ENCODE peak calls at places on chromosomes 11 and 22, in nine cellular contexts. L is CD4-positive, alpha-beta T cell; R is GM23338; J is AG04450; F is mesenchymal stem cell; Y is ovary; G is neural progenitor cell; Z is esophagus muscularis mucosa; P is keratinocyte. X is an unnamed sample. For H3K27me3, the result is how much of the 10 kb centered on the place peaks cover.

GRCh38 chr11:17275376-17276235 is 933 bp upstream of the NUCB2 start:
- DNase-seq in L (no peak), R (no peak), J (no peak), F (no peak), Y (no peak), G (no peak), Z (no peak), P (no peak), X (no peak)

GRCh38 chr22:42682113-42682851 is 33.1 kb upstream of the CYB5R3 start:
- DNase-seq in L (no peak), R (no peak), J (no peak), F (no peak), Y (no peak), G (no peak), Z (no peak), P (no peak), X (no peak)

GRCh38 chr11:130165601-130166456 is 6.2 kb downstream of the ST14 start:
- DNase-seq in L (no peak), R (no peak), J (no peak), F (no peak), Y (no peak), G (no peak), Z (no peak), P (no peak), X (no peak)

GRCh38 chr22:47282851-47283250 is 520.4 kb downstream of the TBC1D22A start:
- DNase-seq in L (no peak), R (no peak), J (no peak), F (no peak), Y (no peak), G (no peak), Z (no peak), P (no peak), X (no peak)

GRCh38 chr22:50508897-50509296 is 873 bp downstream of the NCAPH2 start:
- DNase-seq in L (no peak), R (no peak), J (no peak), F (no peak), Y (no peak), G (no peak), Z (no peak), P (no peak), X (no peak)

GRCh38 chr11:48111941-48112340 is 104.7 kb upstream of the OR4B1 start:
- DNase-seq in L (no peak), R (no peak), J (no peak), F (peak), Y (no peak), G (no peak), Z (peak), P (no peak), X (no peak)

GRCh38 chr11:774873-775592 is 2.3 kb downstream of the GATD1 start:
- DNase-seq in L (no peak), R (no peak), J (no peak), F (peak), Y (no peak), G (peak), Z (no peak), P (no peak), X (peak)

GRCh38 chr11:64413417-64413816 is 54.5 kb downstream of the RPS6KA4 start:
- DNase-seq in L (no peak), R (no peak), J (no peak), F (no peak), Y (no peak), G (no peak), Z (no peak), P (no peak), X (no peak)

GRCh38 chr11:113253406-113253805 is 61.0 kb upstream of the TTC12 start:
- DNase-seq in L (no peak), R (no peak), J (no peak), F (no peak), Y (no peak), G (no peak), Z (no peak), P (no peak), X (no peak)

GRCh38 chr11:66081505-66081904 is 11.4 kb downstream of the PACS1 start:
- DNase-seq in L (peak), R (no peak), J (no peak), F (peak), Y (no peak), G (no peak), Z (no peak), P (no peak), X (peak)

GRCh38 chr11:33706546-33706945 is 5.9 kb upstream of the C11orf91 start:
- DNase-seq in L (no peak), R (no peak), J (no peak), F (no peak), Y (no peak), G (no peak), Z (no peak), P (no peak), X (no peak)

GRCh38 chr22:50612715-50613221 is 12.2 kb downstream of the MAPK8IP2 start:
- DNase-seq in L (no peak), R (peak), J (no peak), F (no peak), Y (no peak), G (peak), Z (no peak), P (no peak), X (no peak)

GRCh38 chr11:80163011-80163410 is 722.2 kb upstream of the TENM4 start:
- DNase-seq in L (no peak), R (no peak), J (no peak), F (peak), Y (no peak), G (no peak), Z (no peak), P (no peak), X (no peak)

GRCh38 chr11:2525166-2525861 is 80.5 kb downstream of the KCNQ1 start:
- DNase-seq in L (no peak), R (no peak), J (no peak), F (no peak), Y (peak), G (no peak), Z (no peak), P (no peak), X (peak)
- H3K27me3 ChIP-seq in L (under half), R (under half), J (under half), F (half or more), Y (under half), G (half or more), Z (under half), P (under half), X (under half)

GRCh38 chr11:71301858-71302533 is 49.6 kb upstream of the SHANK2 start:
- DNase-seq in L (no peak), R (no peak), J (no peak), F (no peak), Y (no peak), G (no peak), Z (peak), P (no peak), X (no peak)

GRCh38 chr11:71298016-71298550 is 45.7 kb upstream of the SHANK2 start:
- DNase-seq in L (no peak), R (no peak), J (no peak), F (no peak), Y (no peak), G (no peak), Z (peak), P (no peak), X (no peak)

GRCh38 chr11:71298761-71299181 is 46.4 kb upstream of the SHANK2 start:
- DNase-seq in L (no peak), R (no peak), J (no peak), F (no peak), Y (no peak), G (no peak), Z (peak), P (no peak), X (no peak)

GRCh38 chr11:71301046-71301857 is 48.9 kb upstream of the SHANK2 start:
- DNase-seq in L (no peak), R (no peak), J (no peak), F (no peak), Y (no peak), G (no peak), Z (peak), P (no peak), X (no peak)

DNA sequence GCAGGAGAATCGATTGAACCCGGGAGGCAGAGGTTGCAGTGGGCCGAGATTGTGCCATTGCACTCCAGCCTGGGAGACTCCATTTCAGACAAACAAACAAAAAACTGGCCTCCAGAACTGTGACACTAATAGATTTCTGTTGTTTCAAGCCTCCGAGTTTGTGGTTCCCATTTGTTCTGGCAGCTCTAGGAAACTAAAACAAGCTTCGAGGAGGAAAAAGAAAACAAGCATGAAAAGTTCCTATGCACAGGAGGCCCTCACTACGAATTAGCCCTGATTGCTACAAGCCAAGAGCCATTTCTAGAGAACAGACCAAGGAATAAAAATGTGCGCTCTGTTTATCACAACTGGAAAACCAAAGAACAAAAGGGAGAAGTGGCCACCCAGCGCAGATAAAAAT is 47.8 kb upstream of the SHANK2 start:
- DNase-seq in L (no peak), R (no peak), J (no peak), F (peak), Y (no peak), G (no peak), Z (no peak), P (no peak), X (no peak)
- H3K27ac ChIP-seq in L (no peak), R (no peak), J (no peak), F (no peak), Y (no peak), G (no peak), Z (no peak), P (no peak), X (no peak)

GRCh38 chr11:68632802-68633201 is 51.5 kb upstream of the GAL start:
- DNase-seq in L (peak), R (peak), J (peak), F (peak), Y (no peak), G (peak), Z (no peak), P (no peak), X (no peak)
- H3K27me3 ChIP-seq in L (under half), R (under half), J (under half), F (under half), Y (under half), G (under half), Z (under half), P (under half), X (under half)

GRCh38 chr11:115222863-115223530 is 281.2 kb downstream of the CADM1 start:
- DNase-seq in L (no peak), R (no peak), J (no peak), F (no peak), Y (no peak), G (no peak), Z (no peak), P (no peak), X (no peak)
- H3K27ac ChIP-seq in L (no peak), R (no peak), J (no peak), F (peak), Y (no peak), G (no peak), Z (no peak), P (peak), X (peak)

GRCh38 chr11:126636911-126637799 is 281.7 kb downstream of the ST3GAL4 start:
- DNase-seq in L (no peak), R (no peak), J (no peak), F (no peak), Y (no peak), G (no peak), Z (no peak), P (no peak), X (no peak)
- H3K27me3 ChIP-seq in L (under half), R (under half), J (under half), F (under half), Y (under half), G (under half), Z (under half), P (under half), X (under half)

GRCh38 chr11:10693509-10694071 is at the start of gene IRAG1:
- DNase-seq in L (no peak), R (peak), J (peak), F (peak), Y (peak), G (peak), Z (no peak), P (no peak), X (peak)
- H3K27ac ChIP-seq in L (no peak), R (no peak), J (peak), F (peak), Y (peak), G (no peak), Z (peak), P (no peak), X (peak)

GRCh38 chr22:22139364-22139763 is 105.2 kb upstream of the VPREB1 start:
- DNase-seq in L (no peak), R (no peak), J (no peak), F (no peak), Y (no peak), G (no peak), Z (no peak), P (no peak), X (no peak)

GRCh38 chr22:22141031-22141430 is 103.6 kb upstream of the VPREB1 start:
- DNase-seq in L (no peak), R (no peak), J (no peak), F (no peak), Y (no peak), G (no peak), Z (no peak), P (no peak), X (no peak)

GRCh38 chr22:22138915-22139314 is 105.7 kb upstream of the VPREB1 start:
- DNase-seq in L (no peak), R (no peak), J (no peak), F (no peak), Y (no peak), G (no peak), Z (no peak), P (no peak), X (no peak)

GRCh38 chr22:22133910-22134309 is 110.7 kb upstream of the VPREB1 start:
- DNase-seq in L (no peak), R (no peak), J (no peak), F (no peak), Y (no peak), G (no peak), Z (no peak), P (no peak), X (no peak)

GRCh38 chr22:22137891-22138290 is 106.7 kb upstream of the VPREB1 start:
- DNase-seq in L (no peak), R (no peak), J (no peak), F (no peak), Y (no peak), G (no peak), Z (no peak), P (no peak), X (no peak)
- H3K27me3 ChIP-seq in L (under half), R (half or more), J (under half), F (half or more), Y (under half), G (half or more), Z (under half), P (under half), X (under half)

GRCh38 chr11:117696489-117696888 is 100.5 kb downstream of the DSCAML1 start:
- DNase-seq in L (no peak), R (no peak), J (no peak), F (no peak), Y (no peak), G (peak), Z (no peak), P (no peak), X (no peak)
- H3K27ac ChIP-seq in L (no peak), R (no peak), J (no peak), F (no peak), Y (no peak), G (no peak), Z (no peak), P (no peak), X (no peak)

GRCh38 chr11:134120921-134121526 is 52.2 kb downstream of the JAM3 start:
- DNase-seq in L (no peak), R (no peak), J (no peak), F (peak), Y (peak), G (no peak), Z (no peak), P (no peak), X (no peak)
- H3K27me3 ChIP-seq in L (under half), R (under half), J (under half), F (under half), Y (under half), G (under half), Z (under half), P (under half), X (under half)